ENCODE peak calls at places on chromosomes 2 and 18, in eight cellular contexts. Z is HepG2, W is H9, X is cardiac fibroblast, P is foreskin fibroblast, G is pancreas, N is NB4, C is Peyer's patch. L is an unnamed sample.

GRCh38 chr2:49371302-49371701 is 217.0 kb upstream of the FSHR start:
- DNase-seq in P (no peak), W (no peak), X (no peak), Z (no peak), C (no peak), G (no peak), N (no peak), L (no peak)

GRCh38 chr2:96927420-96928171 is 57.7 kb upstream of the SEMA4C start:
- DNase-seq in W (no peak), N (no peak), C (no peak), Z (no peak), P (peak; percentile 39), G (no peak), X (peak; percentile 22), L (no peak)

GRCh38 chr2:234620018-234620417 is 123.1 kb upstream of the ARL4C start:
- DNase-seq in G (no peak), C (no peak), N (peak; percentile 33), Z (no peak), X (no peak), W (no peak), P (no peak), L (no peak)

GRCh38 chr2:211181626-211182025 is 625.2 kb downstream of the CPS1 start:
- DNase-seq in X (peak; percentile 2), N (no peak), Z (peak; percentile 4), P (no peak), G (no peak), C (no peak), W (no peak), L (no peak)

GRCh38 chr2:146837857-146838256 is 1007.0 kb upstream of the ACVR2A start:
- DNase-seq in N (no peak), X (no peak), G (no peak), C (no peak), W (no peak), Z (no peak), P (no peak), L (no peak)

GRCh38 chr2:98474979-98475632 is 30.4 kb downstream of the INPP4A start:
- DNase-seq in G (no peak), C (peak; percentile 14), X (no peak), Z (no peak), N (no peak), P (no peak), W (no peak), L (no peak)

GRCh38 chr2:236360486-236360885 is 96.3 kb upstream of the ASB18 start:
- DNase-seq in P (no peak), G (no peak), Z (no peak), X (peak; percentile 13), N (no peak), W (peak; percentile 11), C (no peak), L (no peak)

GRCh38 chr2:100924122-100924519 is 78.0 kb upstream of the RPL31 start:
- DNase-seq in Z (no peak), X (no peak), W (no peak), C (no peak), N (no peak), P (no peak), G (no peak), L (no peak)

GRCh38 chr2:55555977-55556376 is 36.5 kb downstream of the CFAP36 start:
- DNase-seq in Z (no peak), N (no peak), P (no peak), C (no peak), W (no peak), G (no peak), X (peak; percentile 44), L (no peak)

GRCh38 chr2:191302459-191303155 is 57.4 kb downstream of the MYO1B start:
- DNase-seq in N (peak; percentile 53), C (peak; percentile 54), W (no peak), G (no peak), Z (peak; percentile 58), P (no peak), X (no peak), L (no peak)

GRCh38 chr2:231666171-231667095 is 41.9 kb upstream of the PTMA start:
- DNase-seq in W (peak; percentile 97), C (peak; percentile 97), N (peak; percentile 100), X (peak; percentile 94), P (peak; percentile 97), G (peak; percentile 95), Z (peak; percentile 83), L (peak; percentile 71)

GRCh38 chr18:57923606-57924005 is 120.4 kb upstream of the NEDD4L start:
- DNase-seq in G (no peak), W (no peak), P (no peak), N (no peak), Z (no peak), X (no peak), C (no peak), L (no peak)

DNA sequence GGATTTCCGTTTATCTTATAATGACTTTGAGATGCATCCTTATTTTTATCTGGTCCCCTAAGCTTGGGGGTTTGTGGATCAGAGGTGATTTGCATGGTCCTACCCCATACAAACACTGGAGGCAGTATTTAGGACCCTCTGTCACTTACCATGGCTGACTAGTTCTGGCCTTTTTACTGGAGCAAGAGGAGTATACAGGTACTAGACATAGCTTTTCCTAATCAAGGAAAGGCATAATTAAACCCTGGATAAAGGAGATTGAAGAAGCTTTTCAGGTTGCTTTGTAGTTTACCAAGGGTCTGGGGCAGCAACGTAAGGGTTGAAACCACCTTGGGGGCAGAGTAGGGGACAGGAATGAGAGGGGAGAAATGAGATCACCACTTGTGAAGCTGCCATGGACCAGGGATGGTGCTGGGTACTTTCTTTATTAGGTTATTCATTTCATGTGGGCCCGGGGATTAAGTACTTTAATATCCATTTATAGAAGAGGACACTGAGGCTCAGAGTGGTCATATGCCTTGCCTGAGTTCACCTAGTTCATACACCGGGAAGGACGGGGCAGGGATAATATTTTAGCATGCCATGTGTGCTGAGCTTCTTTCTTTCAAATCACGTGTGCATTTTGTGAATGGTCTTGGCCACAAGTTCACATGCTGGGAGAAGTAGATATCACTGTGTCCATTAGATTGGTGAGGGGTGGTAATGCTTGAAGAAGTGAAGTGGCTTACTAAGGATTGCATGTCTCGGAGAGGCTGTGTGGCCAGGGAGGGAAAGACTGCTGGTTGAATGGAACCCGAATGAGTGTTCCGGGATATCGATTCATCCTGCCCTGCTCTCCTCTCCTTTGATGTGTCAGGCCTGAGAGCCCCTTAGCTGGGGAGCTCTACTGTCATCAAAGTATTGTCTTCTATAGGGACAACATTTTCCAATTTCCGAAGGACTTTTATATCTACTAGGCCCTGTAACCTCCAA is 186.9 kb downstream of the MYCN start:
- DNase-seq in W (no peak), Z (no peak), N (no peak), X (no peak), G (no peak), C (no peak), P (no peak), L (no peak)
- TF ChIP-seq CTCF in W (peak; percentile 34), Z (no peak), N (peak; percentile 0), X (no peak), G (no peak), C (peak; percentile 8), P (no peak), L (no peak)

DNA sequence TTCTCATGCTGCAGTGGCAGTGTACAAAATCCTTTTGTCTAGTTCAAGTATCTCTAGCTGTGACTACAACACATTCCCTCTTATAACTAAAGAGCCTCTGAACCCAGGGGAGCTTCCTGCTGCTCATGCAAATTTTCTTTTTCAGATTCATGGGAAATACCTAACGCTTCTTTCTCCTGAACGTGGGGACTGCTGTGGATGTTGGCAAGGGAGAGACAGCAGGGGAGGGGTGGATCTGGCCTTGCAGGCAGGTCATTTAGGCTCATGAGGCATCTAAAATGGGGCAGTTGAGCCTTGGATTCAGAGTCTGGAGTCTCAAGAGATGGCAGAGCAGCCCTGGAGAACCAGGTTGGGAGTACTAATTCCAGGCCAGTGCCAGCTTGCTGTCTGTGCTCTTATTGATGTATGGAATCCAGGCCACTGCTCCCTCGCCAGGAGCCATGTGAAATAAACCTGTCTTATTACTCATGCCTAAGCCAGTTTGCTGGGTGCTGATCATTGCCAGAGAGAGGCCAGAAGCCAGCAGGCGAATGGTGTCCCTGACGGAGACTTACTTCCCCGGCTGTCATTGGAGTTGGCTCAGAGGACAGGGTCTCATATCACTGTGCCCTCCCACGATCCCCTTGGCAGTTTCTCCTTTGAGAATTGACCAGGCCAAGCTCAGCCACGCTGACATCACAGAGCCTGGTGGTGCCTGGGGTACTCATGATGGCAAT is 29.2 kb upstream of the TNP1 start:
- DNase-seq in G (no peak), Z (no peak), N (no peak), X (no peak), W (peak; percentile 39), P (no peak), C (no peak), L (no peak)
- TF ChIP-seq CTCF in G (no peak), Z (no peak), N (no peak), X (no peak), W (no peak), P (no peak), C (no peak), L (no peak)

DNA sequence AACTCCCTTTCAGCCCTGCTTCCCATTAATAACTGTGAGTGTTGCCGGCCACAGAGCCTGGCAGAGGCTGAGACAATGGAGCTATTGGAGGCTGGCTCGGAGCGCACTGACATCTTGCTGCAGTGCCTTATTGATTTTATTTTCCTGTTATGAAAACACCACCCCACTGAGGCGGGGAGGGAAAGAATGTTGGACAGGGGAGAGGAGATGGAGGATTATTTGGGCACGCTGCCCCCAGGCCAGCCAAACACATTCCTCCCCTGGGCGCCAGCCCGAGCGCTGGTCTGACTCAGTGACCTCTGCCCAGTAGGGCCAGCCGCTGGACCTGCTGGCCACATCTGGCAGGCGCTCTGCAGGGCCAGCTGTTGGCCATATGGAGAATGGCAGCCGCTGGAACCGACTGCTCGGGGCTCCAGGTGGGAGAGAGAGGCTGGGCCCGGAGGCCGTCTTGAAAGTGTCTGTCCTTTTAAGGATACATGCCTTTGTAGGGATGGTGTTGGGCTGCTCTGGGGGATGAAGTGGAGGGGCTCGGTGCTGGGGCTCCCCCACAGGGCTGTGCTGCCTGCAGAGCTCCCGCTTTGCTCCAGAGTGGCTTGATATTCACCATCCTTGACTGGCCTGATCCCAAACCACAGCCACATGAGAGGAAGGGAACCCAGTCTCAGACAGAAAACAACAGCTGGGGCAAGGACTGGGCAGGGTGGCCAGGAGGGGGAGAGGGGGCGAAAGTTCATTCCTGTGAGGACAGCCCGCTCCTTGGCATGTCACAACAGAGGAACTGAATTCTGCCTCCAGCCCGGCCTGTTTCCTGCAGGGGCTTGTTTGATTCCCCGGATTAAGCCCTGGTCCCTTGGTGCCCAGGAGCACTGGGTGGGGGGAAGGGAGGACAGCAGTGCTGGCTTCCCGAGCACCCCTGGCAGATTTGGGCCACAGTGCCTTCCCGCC is 179.0 kb downstream of the KLHL29 start:
- DNase-seq in X (peak; percentile 75), P (peak; percentile 91), C (no peak), W (peak; percentile 53), Z (no peak), N (no peak), G (peak; percentile 55), L (no peak)
- TF ChIP-seq CTCF in X (no peak), P (no peak), C (no peak), W (no peak), Z (peak; percentile 27), N (no peak), G (no peak), L (no peak)

DNA sequence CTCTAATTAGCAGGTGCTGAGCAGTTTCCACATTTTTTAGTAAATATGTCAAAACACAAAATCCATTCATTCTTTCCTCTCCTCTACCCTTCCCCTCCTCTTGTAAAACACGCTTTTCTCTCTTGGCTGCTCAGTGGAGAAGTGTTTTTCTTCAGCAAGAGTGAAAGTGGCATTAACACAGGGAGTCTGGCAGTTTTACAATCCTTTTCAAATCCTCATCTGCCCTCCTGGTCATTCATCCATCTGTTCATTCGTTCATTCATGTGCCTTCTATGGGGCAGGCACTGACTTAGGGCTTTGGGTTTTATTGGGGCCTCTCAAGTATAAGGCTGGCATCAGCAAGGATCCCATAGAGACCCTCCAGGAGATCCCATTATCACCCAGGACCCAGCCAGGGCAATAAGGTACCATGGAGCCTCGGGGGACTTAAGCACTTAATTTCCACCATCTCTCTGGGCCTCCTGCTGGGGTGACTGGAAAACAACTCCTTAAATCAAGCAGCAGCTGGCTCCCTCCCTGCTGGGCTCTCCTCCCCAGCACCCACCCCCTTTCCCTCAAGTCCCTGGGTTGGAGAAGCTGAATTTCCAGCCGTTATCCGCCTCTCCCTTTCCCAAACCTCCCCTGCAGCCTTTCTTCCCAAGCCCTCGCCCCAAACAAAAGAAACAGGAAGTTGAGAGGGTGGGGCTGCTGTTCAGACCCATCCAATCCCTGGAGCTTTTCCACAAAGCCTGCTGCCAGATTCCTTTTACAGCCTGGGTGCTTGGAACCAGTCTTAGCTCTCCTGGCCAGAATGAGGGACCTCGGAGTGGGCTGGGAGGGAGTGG is 32.6 kb downstream of the MARCHF4 start:
- DNase-seq in X (peak; percentile 87), P (no peak), G (no peak), C (no peak), N (no peak), W (peak; percentile 86), Z (no peak), L (peak; percentile 34)
- TF ChIP-seq CTCF in X (peak; percentile 27), P (peak; percentile 18), G (no peak), C (no peak), N (no peak), W (peak; percentile 10), Z (no peak), L (no peak)